ENCODE peak calls at places on chromosomes 7 and 10, in four cellular contexts. C, M, X and N are unnamed samples.

GRCh38 chr10:129790710-129791446 is 173.2 kb downstream of the EBF3 start:
- DNase-seq in C (peak), M (no peak), X (no peak), N (no peak)

GRCh38 chr7:27162930-27163775 is 2.2 kb downstream of the HOXA9 start:
- DNase-seq in C (no peak), X (no peak), M (no peak), N (no peak)

GRCh38 chr10:3217853-3218252 is 45.3 kb upstream of the PITRM1 start:
- DNase-seq in C (no peak), X (no peak), M (no peak), N (no peak)

GRCh38 chr10:75528392-75528791 is 97.0 kb downstream of the LRMDA start:
- DNase-seq in M (no peak), C (no peak), X (no peak), N (no peak)

GRCh38 chr7:117135553-117135891 is 182.2 kb downstream of the ST7 start:
- DNase-seq in C (no peak), X (no peak), M (no peak), N (no peak)

GRCh38 chr7:44962483-44963251 is 16.1 kb downstream of the MYO1G start:
- DNase-seq in X (peak), M (no peak), C (peak), N (no peak)

GRCh38 chr7:140229101-140229525 is 52.3 kb upstream of the KDM7A start:
- DNase-seq in X (no peak), C (no peak), M (no peak), N (no peak)

GRCh38 chr10:72694476-72695369 is 2.8 kb downstream of the MCU start:
- DNase-seq in M (no peak), X (peak), C (peak), N (peak)

GRCh38 chr10:61994404-61995031 is 93.0 kb downstream of the ARID5B start:
- DNase-seq in X (no peak), M (no peak), C (no peak), N (peak)

GRCh38 chr7:28685660-28686417 is 272.3 kb downstream of the TRIL start:
- DNase-seq in X (peak), M (peak), C (peak), N (peak)

GRCh38 chr7:79282882-79283602 is 170.4 kb downstream of the MAGI2 start:
- DNase-seq in C (peak), M (no peak), X (peak), N (no peak)

GRCh38 chr10:583433-583832 is 106.0 kb downstream of the DIP2C start:
- DNase-seq in M (no peak), C (no peak), X (no peak), N (no peak)

GRCh38 chr10:70993051-70993450 is 104.7 kb upstream of the PCBD1 start:
- DNase-seq in C (no peak), X (no peak), M (no peak), N (no peak)

GRCh38 chr7:67764312-67764711 is 767.7 kb downstream of the TYW1 start:
- DNase-seq in M (no peak), X (no peak), C (no peak), N (no peak)

GRCh38 chr7:25031007-25031406 is 51.0 kb upstream of the OSBPL3 start:
- DNase-seq in X (no peak), C (no peak), M (no peak), N (no peak)

GRCh38 chr7:25025218-25025671 is 45.3 kb upstream of the OSBPL3 start:
- DNase-seq in X (peak), M (no peak), C (peak), N (no peak)

GRCh38 chr7:25028370-25028971 is 48.5 kb upstream of the OSBPL3 start:
- DNase-seq in X (peak), M (no peak), C (peak), N (peak)

GRCh38 chr7:25029075-25029474 is 49.1 kb upstream of the OSBPL3 start:
- DNase-seq in C (no peak), X (no peak), M (no peak), N (no peak)

DNA sequence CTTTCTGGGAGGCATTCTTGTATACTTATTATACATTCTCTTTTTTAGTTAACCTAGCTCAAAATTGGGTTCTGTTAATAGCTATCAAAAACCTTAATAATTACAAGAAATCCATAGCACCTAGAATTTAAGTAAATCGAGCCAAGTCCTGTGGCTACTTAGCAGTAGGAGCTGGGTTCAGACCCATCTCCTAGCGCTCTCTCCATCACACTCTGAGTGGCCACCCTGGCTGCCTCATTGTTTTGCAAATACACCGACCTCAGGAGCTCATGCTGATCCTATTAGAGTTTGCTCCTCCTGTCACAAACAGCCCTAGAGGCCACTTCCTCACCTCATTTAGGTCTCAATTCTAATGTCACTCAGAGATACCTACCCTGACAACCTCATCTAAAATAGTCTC is 46.2 kb upstream of the OSBPL3 start:
- DNase-seq in C (no peak), M (no peak), X (no peak), N (no peak)
- TF ChIP-seq CTCF in C (no peak), M (no peak), X (no peak), N (no peak)

GRCh38 chr10:124530816-124531215 is 69.2 kb downstream of the LHPP start:
- DNase-seq in C (no peak), M (no peak), X (no peak), N (no peak)

GRCh38 chr10:124532788-124533187 is 71.2 kb downstream of the LHPP start:
- DNase-seq in X (no peak), M (no peak), C (no peak), N (no peak)

GRCh38 chr10:124530215-124530665 is 68.6 kb downstream of the LHPP start:
- DNase-seq in M (peak), X (peak), C (peak), N (peak)

GRCh38 chr10:124533266-124533665 is 71.6 kb downstream of the LHPP start:
- DNase-seq in C (no peak), X (no peak), M (no peak), N (no peak)

DNA sequence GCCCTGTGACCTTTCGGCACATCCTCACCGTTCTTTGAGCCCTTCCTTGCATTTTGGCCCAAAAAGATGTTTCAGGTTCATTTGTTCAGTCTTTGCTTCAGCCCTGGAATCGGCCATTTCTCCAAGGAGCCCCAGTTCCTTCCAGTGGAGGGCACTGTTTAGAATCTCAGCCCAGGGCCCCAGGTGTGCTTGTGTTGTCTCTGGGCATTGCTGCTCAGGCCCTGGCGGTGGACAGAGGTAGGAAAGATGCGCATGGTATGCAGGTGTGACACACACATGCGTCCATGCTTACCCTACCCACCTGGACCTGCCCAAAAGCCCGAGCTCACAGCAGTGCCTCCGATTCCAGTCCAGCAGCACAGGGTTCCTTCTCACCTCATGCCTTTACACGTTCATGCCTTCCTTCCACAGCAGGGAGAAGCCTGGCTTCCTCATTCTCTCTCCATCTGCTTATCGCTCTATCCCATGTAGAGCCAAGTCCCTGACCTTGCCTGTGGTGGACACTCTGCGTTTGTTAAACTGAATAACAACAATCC is 70.6 kb downstream of the LHPP start:
- DNase-seq in C (no peak), M (no peak), X (no peak), N (no peak)
- TF ChIP-seq CTCF in C (peak), M (peak), X (peak), N (peak)

DNA sequence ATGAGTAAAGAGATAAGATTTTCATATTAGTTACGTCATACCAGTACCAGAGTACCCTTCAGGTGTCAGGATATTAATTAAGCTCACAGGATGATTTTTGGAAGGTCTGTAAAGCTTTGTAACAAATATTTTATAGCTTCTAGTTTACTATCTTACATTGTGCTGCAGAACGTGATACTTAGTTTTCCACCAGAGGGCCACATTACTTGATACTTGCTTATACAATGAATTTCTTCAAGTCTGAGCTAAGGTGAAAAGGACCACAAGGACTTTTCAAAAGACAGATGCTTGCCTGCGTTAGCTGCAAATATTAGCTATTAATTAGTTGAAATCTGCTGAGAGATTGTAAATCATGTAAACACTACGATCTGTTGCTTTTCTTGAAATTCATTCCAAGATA is 12.2 kb downstream of the FOXP2 start:
- DNase-seq in C (peak), M (no peak), X (peak), N (peak)
- TF ChIP-seq CTCF in C (no peak), M (peak), X (peak), N (peak)

DNA sequence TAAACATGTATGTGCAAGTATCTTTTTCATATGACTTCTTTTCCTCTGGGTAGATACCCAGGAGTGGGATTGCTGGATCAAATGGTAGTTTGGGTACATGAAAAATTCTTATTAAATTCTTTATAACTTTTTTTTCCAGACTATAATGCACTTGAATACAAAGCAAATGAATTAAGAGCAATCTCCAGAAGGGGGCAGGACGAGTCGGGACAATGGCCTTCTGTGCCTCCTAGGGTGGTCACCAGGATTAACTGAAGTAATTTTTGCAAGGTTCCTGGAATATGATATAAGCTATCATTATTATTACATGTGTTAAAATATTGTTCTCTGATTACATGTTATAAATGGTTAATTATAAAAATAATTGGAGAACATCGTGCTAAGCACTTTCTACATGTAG is 127.2 kb downstream of the PPP1R17 start:
- DNase-seq in C (peak), M (no peak), X (peak), N (peak)
- TF ChIP-seq CTCF in C (peak), M (no peak), X (no peak), N (peak)

DNA sequence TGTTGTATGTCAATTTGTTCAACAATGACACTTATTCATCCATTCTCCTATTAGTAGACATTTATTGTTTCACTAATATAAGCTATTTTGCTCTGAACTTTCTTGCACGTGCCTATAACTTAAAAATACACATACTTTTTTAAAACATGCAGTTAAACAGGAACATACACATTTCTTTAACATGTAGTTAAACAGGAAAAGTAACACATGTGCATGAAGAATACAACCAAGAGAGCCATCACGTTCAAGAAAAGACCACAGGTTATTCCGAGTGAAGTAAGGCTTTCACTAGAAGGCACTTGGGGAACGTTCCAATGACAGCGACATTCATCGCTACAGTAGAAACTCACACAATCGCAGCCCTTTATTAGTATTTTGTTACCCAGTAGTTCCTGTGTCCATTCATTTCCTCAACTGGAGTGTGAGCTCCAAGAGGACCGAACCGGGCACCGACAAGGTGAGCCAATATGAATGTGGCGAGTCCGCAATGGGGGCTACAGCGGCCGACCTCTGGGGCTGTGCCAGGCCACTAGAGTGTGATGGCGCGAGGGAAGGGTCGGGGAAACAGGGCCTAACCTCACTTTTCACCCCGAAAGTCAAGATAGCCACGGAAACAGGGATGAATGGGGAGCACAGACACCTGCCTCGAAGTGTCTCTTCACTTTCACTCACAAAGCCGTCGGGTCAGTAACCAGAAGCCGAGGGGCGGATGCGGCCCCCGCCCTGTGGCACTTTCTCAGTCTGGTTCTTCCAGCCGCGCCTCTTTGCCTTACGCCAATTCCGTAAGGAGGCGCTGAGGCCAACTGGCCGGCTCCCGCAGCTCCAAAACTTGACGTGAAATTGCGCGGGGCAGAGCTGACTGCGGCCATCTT is 775 bp upstream of the SEPTIN7 start:
- DNase-seq in X (peak), C (peak), M (peak), N (peak)
- TF ChIP-seq CTCF in X (no peak), C (no peak), M (no peak), N (no peak)

DNA sequence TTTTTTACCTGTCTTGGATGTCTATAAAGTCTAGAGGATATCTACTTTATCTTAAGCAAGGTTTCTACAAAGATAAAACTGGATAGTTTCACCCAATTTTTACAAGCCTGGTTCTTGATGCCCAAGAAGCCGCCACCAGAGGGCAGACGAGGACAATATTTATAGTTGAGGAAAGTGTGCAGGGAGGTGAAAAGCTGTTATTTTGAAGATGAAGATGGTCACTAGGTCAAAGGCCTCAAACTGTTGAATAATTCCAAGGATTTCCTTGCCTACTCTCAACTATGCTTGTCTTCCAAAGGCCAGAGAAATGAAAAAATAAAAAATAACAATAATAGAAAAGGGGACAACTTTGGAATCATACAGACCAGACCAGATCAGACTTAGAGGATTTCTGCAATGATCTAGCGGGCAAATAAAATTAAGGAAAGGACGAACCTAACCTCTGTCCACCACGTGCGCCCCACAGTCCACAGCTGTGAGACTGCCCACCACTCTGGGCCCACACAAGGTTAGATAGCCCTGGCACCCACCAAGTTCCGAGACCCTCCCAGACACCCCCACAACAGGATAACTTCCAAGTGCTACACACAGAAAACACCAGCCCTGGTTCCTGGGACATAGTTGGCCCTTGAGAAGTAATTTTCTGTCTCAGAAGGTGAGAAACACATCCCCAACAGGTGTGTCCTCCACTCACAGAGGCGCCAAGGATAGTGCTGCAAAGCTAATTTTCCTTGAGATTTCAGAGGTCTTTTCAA is 2.8 kb downstream of the PKD1L1 start:
- DNase-seq in C (peak), X (peak), M (peak), N (peak)
- TF ChIP-seq CTCF in C (peak), X (peak), M (peak), N (peak)

GRCh38 chr10:77583527-77583926 is 54.1 kb downstream of the KCNMA1 start:
- DNase-seq in M (no peak), X (no peak), C (no peak), N (no peak)

GRCh38 chr10:77590344-77591237 is 47.0 kb downstream of the KCNMA1 start:
- DNase-seq in M (no peak), C (no peak), X (no peak), N (no peak)

GRCh38 chr10:77587424-77587806 is 50.2 kb downstream of the KCNMA1 start:
- DNase-seq in X (no peak), C (no peak), M (no peak), N (no peak)

GRCh38 chr10:77588886-77589285 is 48.7 kb downstream of the KCNMA1 start:
- DNase-seq in C (no peak), X (no peak), M (no peak), N (no peak)

GRCh38 chr10:77586719-77587423 is 50.7 kb downstream of the KCNMA1 start:
- DNase-seq in C (peak), M (no peak), X (peak), N (no peak)
- TF ChIP-seq CTCF in C (peak), M (no peak), X (peak), N (no peak)

DNA sequence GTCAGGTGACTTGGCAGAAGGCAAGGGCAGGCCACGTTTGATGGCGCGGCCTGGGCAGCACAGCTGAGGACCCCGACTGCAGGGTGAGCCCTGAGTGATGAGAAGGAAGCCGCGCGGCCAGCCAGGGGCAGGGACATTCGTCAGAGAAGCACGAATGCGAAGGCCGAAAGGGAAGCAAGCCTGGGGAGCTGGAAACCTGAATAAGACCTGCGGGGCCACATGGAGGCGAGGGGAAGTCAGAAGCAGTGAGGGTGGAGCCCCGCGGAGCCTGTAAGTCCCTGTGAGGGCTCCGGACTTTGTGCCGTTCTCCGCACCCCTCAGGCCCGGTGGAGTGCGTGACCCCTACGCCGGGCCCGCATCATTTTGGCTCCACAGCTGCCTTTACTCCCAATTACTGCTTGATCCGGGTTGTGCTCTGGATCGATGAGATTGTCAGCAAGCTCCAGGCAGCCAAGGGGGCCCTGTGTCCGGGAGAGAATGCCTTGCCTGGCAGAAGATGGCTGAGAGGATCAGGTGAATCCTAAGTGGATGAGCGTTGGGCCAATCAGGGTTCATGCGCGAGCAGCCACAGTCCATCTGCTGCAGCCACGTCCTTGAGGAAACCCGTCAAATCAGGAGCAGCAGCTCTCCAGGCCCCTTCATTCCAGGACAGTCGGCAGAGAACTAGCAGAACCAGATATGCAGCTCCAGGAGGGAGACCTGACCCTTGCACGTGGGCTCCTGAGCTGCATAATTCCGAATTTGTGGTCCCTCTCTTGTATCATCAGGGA is 293.3 kb upstream of the SHH start:
- DNase-seq in X (no peak), C (no peak), M (no peak), N (no peak)
- TF ChIP-seq CTCF in X (no peak), C (no peak), M (no peak), N (no peak)

GRCh38 chr7:22726345-22726848 is 603 bp upstream of the IL6 start:
- DNase-seq in X (peak), M (peak), C (peak), N (peak)
- TF ChIP-seq CTCF in X (peak), M (no peak), C (peak), N (peak)

DNA sequence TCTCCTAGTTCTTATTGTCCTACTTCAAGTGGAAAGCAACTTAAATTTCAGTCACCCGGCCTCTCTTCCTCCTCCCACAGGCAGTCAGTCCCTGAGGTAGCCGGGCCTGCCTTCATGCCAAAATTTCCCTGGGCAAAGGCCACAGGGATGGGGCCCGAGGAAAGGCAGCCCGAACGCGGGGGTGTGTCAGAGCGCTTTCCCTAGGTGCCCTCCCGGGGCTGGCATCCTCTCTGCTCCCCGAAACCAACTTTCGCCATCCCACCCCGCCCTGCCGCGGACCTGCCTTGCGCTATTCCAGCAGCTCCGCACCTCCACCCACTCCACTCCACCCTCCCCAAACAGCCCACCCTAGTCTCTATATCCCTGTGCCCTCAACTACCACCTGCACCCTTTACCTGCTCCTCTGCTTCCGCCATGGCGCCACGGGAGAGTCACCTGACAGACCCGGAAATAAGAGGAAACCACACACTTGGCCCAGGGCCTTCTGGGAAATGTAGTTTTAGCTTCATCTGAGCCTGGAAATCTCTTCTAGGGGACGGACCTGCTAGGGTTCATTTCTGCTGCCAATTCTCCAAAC is at the start of gene VPS41:
- DNase-seq in X (peak), M (peak), C (peak), N (peak)
- TF ChIP-seq CTCF in X (no peak), M (no peak), C (no peak), N (no peak)